ENCODE peak calls at places on chromosome 16, in four cellular contexts. X, F, Y and C are unnamed samples.

GRCh38 chr16:81738831-81739496 is 40.1 kb upstream of the PLCG2 start:
- DNase-seq in F (no peak), X (peak; percentile 64), Y (no peak), C (peak; percentile 76)

GRCh38 chr16:17080105-17080504 is 390.7 kb downstream of the XYLT1 start:
- DNase-seq in Y (no peak), F (no peak), X (no peak), C (no peak)

GRCh38 chr16:27485811-27486210 is 63.9 kb downstream of the GTF3C1 start:
- DNase-seq in X (no peak), F (no peak), Y (no peak), C (no peak)

GRCh38 chr16:59905628-59906027 is 1171.5 kb upstream of the GOT2 start:
- DNase-seq in Y (no peak), X (no peak), F (no peak), C (no peak)

GRCh38 chr16:80300456-80300855 is 240.3 kb upstream of the DYNLRB2 start:
- DNase-seq in Y (no peak), F (no peak), X (no peak), C (no peak)

GRCh38 chr16:81480856-81481821 is 36.5 kb downstream of the CMIP start:
- DNase-seq in X (peak; percentile 86), F (no peak), Y (no peak), C (peak; percentile 75)

GRCh38 chr16:62014534-62014933 is 21.7 kb downstream of the CDH8 start:
- DNase-seq in F (no peak), X (no peak), Y (no peak), C (no peak)

GRCh38 chr16:17543073-17543472 is 72.3 kb upstream of the XYLT1 start:
- DNase-seq in Y (no peak), F (no peak), X (no peak), C (no peak)

GRCh38 chr16:17501321-17501720 is 30.6 kb upstream of the XYLT1 start:
- DNase-seq in F (no peak), Y (no peak), X (no peak), C (no peak)

GRCh38 chr16:65294154-65294553 is 172.3 kb upstream of the CDH11 start:
- DNase-seq in X (no peak), F (no peak), Y (no peak), C (no peak)

GRCh38 chr16:50315346-50315997 is 49.1 kb downstream of the ADCY7 start:
- DNase-seq in X (peak; percentile 50), Y (no peak), F (no peak), C (no peak)

GRCh38 chr16:85778873-85779272 is 20.5 kb downstream of the EMC8 start:
- DNase-seq in F (no peak), Y (no peak), X (no peak), C (no peak)

GRCh38 chr16:57539072-57539796 is 2.9 kb upstream of the CCDC102A start:
- DNase-seq in X (peak; percentile 47), F (no peak), Y (no peak), C (no peak)

GRCh38 chr16:86072328-86073102 is 173.6 kb downstream of the IRF8 start:
- DNase-seq in Y (no peak), X (peak; percentile 81), F (no peak), C (no peak)

GRCh38 chr16:82094942-82095540 is 60.0 kb downstream of the HSD17B2 start:
- DNase-seq in Y (no peak), F (no peak), X (no peak), C (no peak)

GRCh38 chr16:87963400-87963799 is 12.2 kb downstream of the BANP start:
- DNase-seq in X (no peak), F (peak; percentile 55), Y (no peak), C (no peak)

GRCh38 chr16:61798741-61799140 is 237.5 kb downstream of the CDH8 start:
- DNase-seq in F (no peak), X (no peak), Y (no peak), C (no peak)

GRCh38 chr16:83769397-83770008 is 38.3 kb upstream of the HSBP1 start:
- DNase-seq in F (no peak), Y (no peak), X (no peak), C (no peak)

GRCh38 chr16:51167170-51167710 is 16.2 kb upstream of the SALL1 start:
- DNase-seq in X (no peak), Y (no peak), F (no peak), C (no peak)

GRCh38 chr16:54355251-54355650 is 68.7 kb upstream of the IRX3 start:
- DNase-seq in X (no peak), F (no peak), Y (no peak), C (no peak)

GRCh38 chr16:4713663-4714501 is 20.2 kb downstream of the ANKS3 start:
- DNase-seq in Y (no peak), X (no peak), F (no peak), C (no peak)

GRCh38 chr16:74903882-74904678 is 80.8 kb downstream of the WDR59 start:
- DNase-seq in F (no peak), Y (no peak), X (no peak), C (no peak)

GRCh38 chr16:24906199-24906808 is 60.5 kb downstream of the SLC5A11 start:
- DNase-seq in Y (no peak), X (no peak), F (no peak), C (no peak)

GRCh38 chr16:17328971-17329370 is 141.8 kb downstream of the XYLT1 start:
- DNase-seq in Y (no peak), X (peak; percentile 83), F (no peak), C (no peak)

GRCh38 chr16:25140459-25140858 is 28.9 kb downstream of the LCMT1 start:
- DNase-seq in F (no peak), Y (no peak), X (no peak), C (no peak)

DNA sequence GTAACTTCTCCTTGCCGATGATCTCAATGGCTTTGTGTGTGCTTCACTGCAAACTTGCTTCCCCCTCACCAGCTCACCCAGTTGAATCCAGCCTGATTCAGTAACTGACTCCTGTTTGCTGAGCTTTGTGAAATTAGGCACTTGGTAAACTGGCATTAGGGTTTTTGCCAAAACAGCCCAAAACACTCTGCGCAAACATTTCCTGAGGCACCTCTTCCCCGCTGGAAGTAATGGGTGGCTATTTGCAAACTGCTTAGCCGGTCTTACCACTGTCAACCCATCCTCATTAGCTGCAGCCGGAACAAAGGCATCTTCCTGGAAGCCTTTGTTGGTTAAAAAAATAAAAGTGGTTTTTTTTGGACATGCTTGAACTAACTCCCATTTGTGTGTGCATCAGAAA is 353.2 kb downstream of the MAF start:
- DNase-seq in X (no peak), Y (no peak), F (no peak), C (no peak)
- H3K27ac ChIP-seq in X (no peak overlapping the region), Y (no peak overlapping the region), F (no peak overlapping the region), C (no peak overlapping the region)

GRCh38 chr16:1983544-1984346 is at the start of gene GFER:
- DNase-seq in F (peak; percentile 63), Y (no peak), X (peak; percentile 92), C (peak; percentile 95)
- H3K27ac ChIP-seq in F (peak within 1 kb of the TSS; percentile 57), Y (peak within 1 kb of the TSS; percentile 53), X (peak within 1 kb of the TSS; percentile 49), C (peak within 1 kb of the TSS; percentile 67)

GRCh38 chr16:67645397-67646121 is 615 bp downstream of the CARMIL2 start:
- DNase-seq in X (no peak), Y (no peak), F (no peak), C (no peak)
- H3K27ac ChIP-seq in X (no peak overlapping the region), Y (no peak overlapping the region), F (peak overlapping the region; percentile 93), C (no peak overlapping the region)

GRCh38 chr16:69761983-69762842 is at the start of gene WWP2:
- DNase-seq in F (peak; percentile 80), Y (no peak), X (peak; percentile 81), C (peak; percentile 78)

GRCh38 chr16:69767459-69768229 is 5.5 kb downstream of the WWP2 start:
- DNase-seq in Y (no peak), X (no peak), F (no peak), C (no peak)

GRCh38 chr16:69769404-69769803 is 7.3 kb downstream of the WWP2 start:
- DNase-seq in Y (no peak), X (no peak), F (no peak), C (no peak)

GRCh38 chr16:69762843-69763556 is 868 bp downstream of the WWP2 start:
- DNase-seq in X (no peak), F (peak; percentile 39), Y (no peak), C (no peak)

DNA sequence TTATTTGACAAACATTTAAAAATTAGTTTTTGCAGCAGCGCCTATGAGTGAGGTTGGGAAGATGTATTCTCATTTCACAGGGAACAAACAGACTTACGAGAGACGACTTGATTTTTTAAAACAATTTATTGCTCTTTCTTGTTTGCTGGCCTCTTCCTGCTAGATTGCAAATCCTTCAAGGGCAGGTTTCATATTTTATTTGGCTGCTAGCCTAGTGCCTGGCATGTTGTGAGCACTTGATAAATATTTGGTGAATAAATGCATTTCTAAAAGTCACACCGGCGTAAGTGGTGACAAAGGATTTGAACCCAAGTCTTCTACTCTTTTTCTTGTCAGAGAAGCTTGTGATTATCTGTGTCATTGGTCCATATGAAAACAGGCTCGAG is 1.4 kb downstream of the WWP2 start:
- DNase-seq in F (no peak), Y (no peak), X (no peak), C (no peak)
- H3K27ac ChIP-seq in F (peak overlapping the region; percentile 90), Y (peak overlapping the region; percentile 88), X (peak overlapping the region; percentile 93), C (peak overlapping the region; percentile 81)

DNA sequence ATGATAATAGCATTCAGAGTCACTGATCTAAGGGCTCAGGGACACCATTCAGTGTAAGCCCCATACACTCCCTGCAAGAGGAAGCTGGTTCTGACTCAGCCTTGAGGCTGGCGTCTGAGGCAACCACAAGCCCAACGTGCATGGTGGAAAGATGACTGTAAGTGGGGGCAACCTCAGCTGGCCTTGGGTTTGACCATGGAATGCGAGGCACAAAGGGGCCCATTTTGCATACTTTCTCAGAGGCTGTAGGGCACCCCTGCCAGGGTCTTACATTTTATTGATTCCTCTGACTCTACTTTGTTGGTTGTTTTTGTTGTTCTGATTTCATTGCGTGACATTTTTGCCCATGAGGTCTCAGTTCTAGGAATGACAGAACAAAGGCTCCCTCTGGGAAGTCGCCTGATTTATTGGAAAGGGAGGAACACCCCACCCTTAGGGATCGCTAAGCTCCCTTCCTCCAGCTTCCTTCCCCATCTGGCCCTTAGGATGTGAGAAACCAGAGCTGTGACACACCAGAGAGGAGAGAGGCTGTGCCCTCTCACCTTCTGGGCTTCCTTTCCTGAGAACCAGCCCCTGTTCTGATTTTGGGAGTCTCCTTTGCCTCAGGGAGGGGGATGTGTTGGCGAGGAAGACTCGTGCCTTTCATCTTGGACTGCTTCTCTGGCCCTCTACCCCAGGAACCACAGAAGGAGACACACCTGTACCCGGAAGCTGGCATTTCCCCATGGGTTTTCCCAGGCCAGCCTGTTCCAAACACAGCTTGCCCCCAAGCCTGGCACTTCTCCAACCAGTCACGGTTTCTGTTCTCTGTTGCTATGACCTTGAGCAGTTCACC is 5.6 kb upstream of the CIITA start:
- DNase-seq in X (peak; percentile 73), F (no peak), Y (no peak), C (no peak)
- H3K27ac ChIP-seq in X (no peak overlapping the region), F (no peak overlapping the region), Y (peak overlapping the region; percentile 16), C (peak overlapping the region; percentile 36)

DNA sequence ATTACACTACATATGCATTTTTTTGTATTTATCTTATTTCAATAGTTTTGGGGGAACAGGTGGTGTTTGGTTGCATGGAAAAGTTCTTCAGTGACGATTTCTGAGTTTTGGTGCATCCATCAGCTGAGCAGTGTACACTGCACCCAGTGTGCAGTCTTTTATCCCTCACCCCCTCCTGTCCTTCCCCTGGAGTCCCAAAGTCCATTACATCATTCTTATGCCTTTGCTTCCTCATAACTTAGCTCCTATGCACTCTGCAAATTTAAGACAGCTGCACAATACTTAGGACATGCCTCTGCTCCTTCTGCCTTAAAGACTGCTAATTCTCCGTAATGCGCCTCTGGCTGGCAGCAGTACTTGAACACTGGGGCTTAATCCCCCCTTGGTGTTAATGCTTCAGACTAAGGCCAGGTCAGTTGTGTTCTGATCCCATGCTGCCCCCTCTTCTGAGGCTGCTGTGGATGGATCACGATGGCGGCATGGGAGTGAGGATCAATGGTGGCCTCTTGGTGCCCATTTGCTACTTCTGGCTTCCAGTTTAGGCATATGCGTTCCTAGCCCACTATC is 146.2 kb downstream of the PARN start:
- DNase-seq in X (no peak), Y (no peak), F (no peak), C (no peak)
- H3K27ac ChIP-seq in X (peak overlapping the region; percentile 66), Y (no peak overlapping the region), F (no peak overlapping the region), C (peak overlapping the region; percentile 92)